ENCODE peak calls at places on chromosomes 13 and 19, in ten cellular contexts. C, A, B, W, G, Q, H, K, L and F are unnamed samples.

GRCh38 chr13:50379584-50379983 is 364.3 kb downstream of the KCNRG start:
- DNase-seq in K (no peak), H (no peak), Q (no peak), W (no peak), G (no peak), A (no peak), B (no peak), L (no peak), C (no peak), F (no peak)

GRCh38 chr13:51996660-51997059 is 14.6 kb downstream of the ATP7B start:
- DNase-seq in K (no peak), A (no peak), G (no peak), L (no peak), Q (no peak), B (no peak), C (no peak), H (no peak), W (no peak), F (no peak)

GRCh38 chr19:1483979-1484428 is 5.0 kb upstream of the C19orf25 start:
- DNase-seq in B (no peak), A (no peak), L (no peak), C (no peak), W (no peak), K (no peak), H (no peak), Q (no peak), G (no peak), F (no peak)

GRCh38 chr13:31627097-31627496 is 112.2 kb upstream of the RXFP2 start:
- DNase-seq in W (no peak), Q (no peak), K (no peak), A (no peak), B (no peak), L (no peak), C (no peak), G (no peak), H (peak), F (no peak)

GRCh38 chr19:8629184-8629583 is 1.2 kb upstream of the NFILZ start:
- DNase-seq in Q (no peak), H (no peak), W (no peak), L (no peak), C (no peak), K (no peak), G (no peak), A (no peak), B (no peak), F (no peak)

GRCh38 chr19:51552996-51553725 is 17.9 kb upstream of the ZNF175 start:
- DNase-seq in C (peak), G (no peak), Q (peak), A (no peak), B (peak), H (peak), K (peak), L (no peak), W (peak), F (no peak)

GRCh38 chr13:78602561-78603239 is 652 bp downstream of the POU4F1 start:
- DNase-seq in K (peak), A (no peak), H (no peak), B (no peak), W (peak), L (no peak), G (no peak), Q (no peak), C (no peak), F (peak)

GRCh38 chr19:56978023-56978565 is 137.6 kb upstream of the PEG3 start:
- DNase-seq in W (no peak), B (no peak), A (no peak), Q (no peak), C (no peak), K (no peak), G (no peak), L (no peak), H (no peak), F (no peak)

GRCh38 chr19:50344661-50345318 is 15.6 kb upstream of the KCNC3 start:
- DNase-seq in W (peak), L (no peak), G (no peak), A (no peak), K (no peak), C (no peak), H (no peak), Q (no peak), B (no peak), F (no peak)

GRCh38 chr19:53091413-53091812 is 11.8 kb downstream of the ZNF160 start:
- DNase-seq in G (no peak), Q (no peak), B (no peak), C (no peak), L (no peak), W (no peak), K (peak), H (no peak), A (no peak), F (no peak)

GRCh38 chr13:114248011-114248410 is 13.3 kb downstream of the CDC16 start:
- DNase-seq in A (no peak), W (no peak), K (no peak), Q (no peak), B (no peak), H (no peak), G (no peak), C (no peak), L (peak), F (no peak)

GRCh38 chr13:82330499-82330898 is 1551.8 kb downstream of the SLITRK1 start:
- DNase-seq in L (no peak), G (no peak), Q (no peak), W (peak), H (peak), A (no peak), B (no peak), K (no peak), C (peak), F (peak)

GRCh38 chr19:17743874-17744273 is 7.4 kb upstream of the FCHO1 start:
- DNase-seq in G (no peak), H (peak), C (peak), K (no peak), W (peak), A (no peak), B (no peak), L (no peak), Q (no peak), F (no peak)

GRCh38 chr19:12133069-12133468 is 7.1 kb downstream of the ZNF20 start:
- DNase-seq in H (no peak), Q (no peak), B (no peak), K (no peak), L (no peak), C (no peak), W (no peak), G (no peak), A (no peak), F (no peak)

GRCh38 chr19:5805465-5806132 is 732 bp downstream of the NRTN start:
- DNase-seq in G (no peak), L (no peak), A (peak), B (peak), K (peak), Q (peak), C (no peak), W (peak), H (peak), F (no peak)

GRCh38 chr13:70108276-70108845 is at the start of gene KLHL1:
- DNase-seq in C (no peak), K (no peak), L (no peak), W (no peak), G (no peak), A (no peak), Q (no peak), B (no peak), H (no peak), F (no peak)

GRCh38 chr19:36207605-36208252 is 6.7 kb downstream of the ZNF565 start:
- DNase-seq in A (no peak), B (no peak), L (no peak), Q (no peak), G (no peak), H (no peak), W (no peak), K (no peak), C (no peak), F (no peak)

GRCh38 chr19:53467138-53467502 is 413 bp upstream of the ZNF813 start:
- DNase-seq in Q (peak), B (no peak), L (no peak), H (no peak), C (no peak), K (no peak), G (no peak), W (no peak), A (no peak), F (no peak)

GRCh38 chr19:4322942-4323665 is 15.5 kb downstream of the STAP2 start:
- DNase-seq in K (no peak), G (no peak), A (no peak), C (no peak), W (no peak), B (no peak), Q (no peak), H (no peak), L (no peak), F (no peak)

GRCh38 chr19:7214329-7215089 is 79.7 kb downstream of the INSR start:
- DNase-seq in K (no peak), L (no peak), G (no peak), C (no peak), W (no peak), Q (no peak), B (no peak), H (no peak), A (no peak), F (no peak)

GRCh38 chr19:5960005-5961001 is 17.6 kb downstream of the RANBP3 start:
- DNase-seq in K (no peak), Q (no peak), H (no peak), B (no peak), L (no peak), G (no peak), W (no peak), C (no peak), A (no peak), F (no peak)

GRCh38 chr19:56118666-56119584 is 2.2 kb downstream of the ZNF787 start:
- DNase-seq in W (peak), G (no peak), L (no peak), H (no peak), C (no peak), Q (no peak), A (no peak), B (no peak), K (no peak), F (no peak)

GRCh38 chr19:30719189-30719990 is 347.2 kb downstream of the ZNF536 start:
- DNase-seq in Q (peak), W (no peak), L (no peak), H (peak), C (no peak), G (no peak), K (peak), B (no peak), A (no peak), F (no peak)
- H3K4me3 ChIP-seq in Q (peak), W (no peak), L (peak), H (peak), C (peak), G (peak), K (peak), B (peak), A (no peak), F (no peak)

GRCh38 chr13:25291691-25292090 is 4.4 kb upstream of the MTMR6 start:
- DNase-seq in G (no peak), H (no peak), B (no peak), C (no peak), A (no peak), Q (no peak), W (no peak), L (no peak), K (no peak), F (no peak)
- H3K4me3 ChIP-seq in G (no peak), H (no peak), B (no peak), C (no peak), A (no peak), Q (no peak), W (no peak), L (no peak), K (no peak), F (no peak)

GRCh38 chr13:41308241-41308640 is 2.8 kb upstream of the NAA16 start:
- DNase-seq in W (no peak), A (no peak), G (no peak), K (no peak), Q (no peak), C (no peak), H (no peak), B (no peak), L (no peak), F (no peak)

GRCh38 chr13:41302743-41303142 is 8.3 kb upstream of the NAA16 start:
- DNase-seq in H (no peak), A (no peak), L (no peak), B (no peak), K (no peak), W (no peak), Q (no peak), C (peak), G (no peak), F (no peak)

GRCh38 chr13:41310963-41311606 is at the start of gene NAA16:
- DNase-seq in Q (peak), C (peak), H (peak), K (peak), L (peak), W (peak), B (peak), G (peak), A (peak), F (peak)

GRCh38 chr13:41304551-41304950 is 6.5 kb upstream of the NAA16 start:
- DNase-seq in C (no peak), Q (no peak), L (no peak), A (no peak), W (no peak), B (no peak), H (no peak), K (no peak), G (no peak), F (no peak)

GRCh38 chr13:41306271-41307150 is 4.6 kb upstream of the NAA16 start:
- DNase-seq in C (no peak), Q (no peak), H (peak), K (no peak), G (no peak), L (no peak), B (no peak), W (no peak), A (no peak), F (no peak)
- H3K4me3 ChIP-seq in C (no peak), Q (no peak), H (no peak), K (no peak), G (no peak), L (no peak), B (no peak), W (no peak), A (no peak), F (no peak)

GRCh38 chr19:35122687-35123551 is 7.3 kb downstream of the FXYD3 start:
- DNase-seq in C (peak), Q (no peak), H (no peak), G (no peak), A (no peak), L (no peak), B (no peak), W (no peak), K (peak), F (no peak)
- H3K4me3 ChIP-seq in C (no peak), Q (no peak), H (no peak), G (no peak), A (no peak), L (no peak), B (no peak), W (no peak), K (no peak), F (no peak)

GRCh38 chr13:57632276-57633140 is 964 bp downstream of the PCDH17 start:
- DNase-seq in Q (no peak), C (no peak), G (no peak), A (no peak), K (peak), H (no peak), B (peak), W (no peak), L (no peak), F (no peak)
- H3K4me3 ChIP-seq in Q (peak), C (no peak), G (peak), A (peak), K (peak), H (peak), B (peak), W (no peak), L (peak), F (no peak)

DNA sequence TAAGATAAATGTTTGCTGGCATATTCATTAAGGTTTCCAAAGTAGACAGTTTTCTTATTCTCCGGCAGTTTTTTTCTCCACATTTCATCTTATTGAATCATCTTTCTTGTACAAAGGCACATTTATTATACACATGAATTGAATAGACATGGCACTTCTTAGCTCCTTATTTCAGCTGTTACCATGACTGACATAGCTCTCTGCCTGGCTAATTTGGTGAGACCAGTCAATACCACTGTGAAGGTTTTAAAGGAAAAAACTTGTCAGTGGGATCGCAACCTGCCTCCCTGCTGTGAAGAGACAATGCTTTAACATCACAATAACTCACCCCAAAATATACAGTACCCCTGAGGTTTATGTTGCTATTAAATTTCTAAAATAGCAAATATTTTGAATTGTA is 285.0 kb upstream of the PCDH20 start:
- DNase-seq in W (no peak), A (no peak), C (no peak), G (no peak), K (no peak), B (no peak), H (no peak), Q (no peak), L (no peak), F (no peak)
- H3K4me3 ChIP-seq in W (no peak), A (no peak), C (no peak), G (no peak), K (no peak), B (no peak), H (no peak), Q (no peak), L (no peak), F (no peak)

DNA sequence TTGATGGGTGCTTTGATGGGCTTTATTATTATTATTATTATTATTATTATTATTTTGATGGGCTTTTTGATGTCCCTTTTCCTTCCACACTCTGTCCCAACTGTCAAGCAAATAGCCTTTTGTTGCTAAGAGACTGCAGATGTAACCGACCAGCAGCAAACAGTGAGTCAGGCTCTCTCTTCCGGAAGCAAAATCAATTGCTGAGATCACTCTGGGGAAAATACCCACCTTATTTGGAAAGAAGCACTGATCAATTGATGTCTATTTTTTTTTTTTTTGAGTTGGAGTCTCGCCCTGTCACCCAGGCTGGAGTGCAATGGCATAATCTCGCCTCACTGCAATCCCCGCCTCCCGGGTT is 2.9 kb downstream of the LDLR start:
- DNase-seq in K (no peak), C (peak), G (no peak), Q (no peak), A (peak), H (peak), B (no peak), W (peak), L (no peak), F (no peak)
- H3K4me3 ChIP-seq in K (peak), C (peak), G (no peak), Q (peak), A (no peak), H (peak), B (no peak), W (peak), L (peak), F (no peak)

DNA sequence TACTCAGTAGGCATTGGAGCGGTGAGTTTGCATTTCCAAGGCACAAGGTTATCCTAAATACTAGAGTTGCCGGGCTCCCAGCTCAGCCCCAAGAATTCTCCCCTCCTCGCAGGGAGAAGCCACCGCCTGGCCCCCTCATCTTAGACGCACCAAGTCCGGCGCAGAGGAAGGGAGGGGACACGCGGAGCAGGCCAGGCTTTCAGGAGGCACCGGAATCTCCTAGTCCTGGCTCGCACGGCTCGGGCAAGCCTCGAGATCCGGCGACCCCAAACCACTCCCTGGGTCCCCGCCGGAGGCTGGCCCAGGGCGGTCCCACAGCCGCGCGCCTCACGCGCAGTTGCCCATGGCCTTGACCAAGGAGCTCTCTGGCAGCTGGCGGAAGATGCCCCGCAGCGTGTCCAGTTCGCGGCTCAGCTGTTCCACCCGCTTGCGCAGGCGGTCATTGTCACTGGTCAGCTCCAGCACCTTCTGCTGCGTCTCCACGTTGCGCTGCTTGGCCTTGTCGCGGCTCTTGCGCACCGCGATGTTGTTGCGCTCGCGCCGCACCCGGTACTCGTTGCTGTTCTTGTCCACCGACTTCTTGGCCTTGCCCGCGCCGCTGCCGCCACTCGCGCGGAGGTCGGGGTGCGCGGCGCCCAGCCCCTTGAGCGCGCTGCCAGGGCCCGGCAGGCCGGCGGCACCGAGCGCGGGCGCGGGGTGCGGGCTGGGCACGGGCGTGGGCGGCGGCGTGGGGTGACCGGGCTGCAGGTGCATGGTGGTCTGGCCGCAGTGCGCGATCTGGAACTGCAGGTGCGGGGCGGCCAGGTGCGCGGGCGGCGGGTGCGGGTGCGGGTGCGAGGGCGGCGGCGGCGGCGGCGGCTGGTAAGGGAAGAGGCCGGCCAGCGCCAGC is 1.1 kb downstream of the CEBPA start:
- DNase-seq in C (no peak), A (no peak), G (no peak), W (peak), K (peak), L (no peak), Q (peak), H (no peak), B (peak), F (no peak)
- H3K4me3 ChIP-seq in C (peak), A (no peak), G (peak), W (peak), K (no peak), L (peak), Q (peak), H (no peak), B (peak), F (no peak)

GRCh38 chr19:2775556-2776430 is 7.3 kb downstream of the SGTA start:
- DNase-seq in A (peak), Q (peak), L (no peak), B (no peak), H (no peak), C (no peak), G (peak), K (no peak), W (peak), F (no peak)
- H3K4me3 ChIP-seq in A (peak), Q (peak), L (no peak), B (peak), H (no peak), C (no peak), G (no peak), K (no peak), W (no peak), F (no peak)